ENCODE peak calls at places on chromosomes 11 and 22, in eight cellular contexts. One of them, this sample, is unnamed.

GRCh38 chr11:116563028-116563712 is 209.6 kb downstream of the BUD13 start:
- DNase-seq in thyroid gland: peak; percentile 94
- DNase-seq in gastrocnemius medialis: peak; percentile 16
- DNase-seq in NB4: peak; percentile 35
- DNase-seq in tibial nerve: no peak
- DNase-seq in suprapubic skin: no peak
- DNase-seq in A549: peak; percentile 57
- DNase-seq in GM12892: no peak
- DNase-seq in this sample: no peak

GRCh38 chr22:26553056-26553752 is 36.7 kb downstream of the TPST2 start:
- DNase-seq in thyroid gland: no peak
- DNase-seq in gastrocnemius medialis: no peak
- DNase-seq in NB4: peak; percentile 34
- DNase-seq in tibial nerve: no peak
- DNase-seq in suprapubic skin: no peak
- DNase-seq in A549: peak; percentile 37
- DNase-seq in GM12892: no peak
- DNase-seq in this sample: peak; percentile 56

GRCh38 chr11:125364085-125364822 is 131.8 kb downstream of the FEZ1 start:
- DNase-seq in thyroid gland: no peak
- DNase-seq in gastrocnemius medialis: no peak
- DNase-seq in NB4: no peak
- DNase-seq in tibial nerve: no peak
- DNase-seq in suprapubic skin: no peak
- DNase-seq in A549: no peak
- DNase-seq in GM12892: no peak
- DNase-seq in this sample: no peak

GRCh38 chr11:47415949-47416472 is 7.6 kb downstream of the SLC39A13 start:
- DNase-seq in thyroid gland: peak; percentile 98
- DNase-seq in gastrocnemius medialis: peak; percentile 74
- DNase-seq in NB4: no peak
- DNase-seq in tibial nerve: peak; percentile 75
- DNase-seq in suprapubic skin: no peak
- DNase-seq in A549: peak; percentile 37
- DNase-seq in GM12892: no peak
- DNase-seq in this sample: peak; percentile 96

GRCh38 chr22:50209893-50210292 is 9.1 kb downstream of the SELENOO start:
- DNase-seq in thyroid gland: peak; percentile 69
- DNase-seq in gastrocnemius medialis: no peak
- DNase-seq in NB4: peak; percentile 68
- DNase-seq in tibial nerve: peak; percentile 66
- DNase-seq in suprapubic skin: no peak
- DNase-seq in A549: peak; percentile 52
- DNase-seq in GM12892: peak; percentile 82
- DNase-seq in this sample: peak; percentile 64

GRCh38 chr11:12077535-12078280 is 32.7 kb upstream of the MICAL2 start:
- DNase-seq in thyroid gland: no peak
- DNase-seq in gastrocnemius medialis: no peak
- DNase-seq in NB4: no peak
- DNase-seq in tibial nerve: no peak
- DNase-seq in suprapubic skin: peak; percentile 49
- DNase-seq in A549: no peak
- DNase-seq in GM12892: no peak
- DNase-seq in this sample: no peak

GRCh38 chr11:44726278-44727113 is at the start of gene TSPAN18:
- DNase-seq in thyroid gland: peak; percentile 6
- DNase-seq in gastrocnemius medialis: no peak
- DNase-seq in NB4: peak; percentile 36
- DNase-seq in tibial nerve: no peak
- DNase-seq in suprapubic skin: no peak
- DNase-seq in A549: no peak
- DNase-seq in GM12892: peak; percentile 73
- DNase-seq in this sample: no peak

GRCh38 chr11:27046956-27047355 is 6.3 kb downstream of the BBOX1 start:
- DNase-seq in thyroid gland: no peak
- DNase-seq in gastrocnemius medialis: no peak
- DNase-seq in NB4: no peak
- DNase-seq in tibial nerve: no peak
- DNase-seq in suprapubic skin: no peak
- DNase-seq in A549: no peak
- DNase-seq in GM12892: no peak
- DNase-seq in this sample: no peak

GRCh38 chr11:132353255-132353654 is 982.8 kb downstream of the NTM start:
- DNase-seq in thyroid gland: no peak
- DNase-seq in gastrocnemius medialis: no peak
- DNase-seq in NB4: no peak
- DNase-seq in tibial nerve: no peak
- DNase-seq in suprapubic skin: no peak
- DNase-seq in A549: no peak
- DNase-seq in GM12892: no peak
- DNase-seq in this sample: no peak

GRCh38 chr22:23790819-23791736 is 4.3 kb downstream of the SMARCB1 start:
- DNase-seq in thyroid gland: no peak
- DNase-seq in gastrocnemius medialis: no peak
- DNase-seq in NB4: no peak
- DNase-seq in tibial nerve: peak; percentile 59
- DNase-seq in suprapubic skin: no peak
- DNase-seq in A549: no peak
- DNase-seq in GM12892: no peak
- DNase-seq in this sample: no peak

GRCh38 chr11:86644291-86644690 is 28.1 kb downstream of the ME3 start:
- DNase-seq in thyroid gland: no peak
- DNase-seq in gastrocnemius medialis: no peak
- DNase-seq in NB4: no peak
- DNase-seq in tibial nerve: no peak
- DNase-seq in suprapubic skin: no peak
- DNase-seq in A549: no peak
- DNase-seq in GM12892: no peak
- DNase-seq in this sample: no peak

GRCh38 chr11:118343981-118344521 is at the start of gene CD3G:
- DNase-seq in thyroid gland: no peak
- DNase-seq in gastrocnemius medialis: no peak
- DNase-seq in NB4: no peak
- DNase-seq in tibial nerve: no peak
- DNase-seq in suprapubic skin: no peak
- DNase-seq in A549: no peak
- DNase-seq in GM12892: no peak
- DNase-seq in this sample: no peak

GRCh38 chr11:112968988-112969714 is 7.9 kb downstream of the NCAM1 start:
- DNase-seq in thyroid gland: no peak
- DNase-seq in gastrocnemius medialis: no peak
- DNase-seq in NB4: peak; percentile 81
- DNase-seq in tibial nerve: no peak
- DNase-seq in suprapubic skin: no peak
- DNase-seq in A549: no peak
- DNase-seq in GM12892: no peak
- DNase-seq in this sample: no peak

GRCh38 chr11:18132341-18132740 is at the start of gene MRGPRX3:
- DNase-seq in thyroid gland: no peak
- DNase-seq in gastrocnemius medialis: no peak
- DNase-seq in NB4: no peak
- DNase-seq in tibial nerve: no peak
- DNase-seq in suprapubic skin: no peak
- DNase-seq in A549: no peak
- DNase-seq in GM12892: no peak
- DNase-seq in this sample: no peak

GRCh38 chr11:134151083-134151747 is 72.6 kb downstream of the NCAPD3 start:
- DNase-seq in thyroid gland: no peak
- DNase-seq in gastrocnemius medialis: no peak
- DNase-seq in NB4: no peak
- DNase-seq in tibial nerve: no peak
- DNase-seq in suprapubic skin: no peak
- DNase-seq in A549: no peak
- DNase-seq in GM12892: no peak
- DNase-seq in this sample: no peak

GRCh38 chr11:134155456-134155855 is 68.3 kb downstream of the NCAPD3 start:
- DNase-seq in thyroid gland: no peak
- DNase-seq in gastrocnemius medialis: no peak
- DNase-seq in NB4: no peak
- DNase-seq in tibial nerve: no peak
- DNase-seq in suprapubic skin: no peak
- DNase-seq in A549: no peak
- DNase-seq in GM12892: no peak
- DNase-seq in this sample: no peak

GRCh38 chr11:134152692-134153091 is 71.1 kb downstream of the NCAPD3 start:
- DNase-seq in thyroid gland: no peak
- DNase-seq in gastrocnemius medialis: no peak
- DNase-seq in NB4: no peak
- DNase-seq in tibial nerve: no peak
- DNase-seq in suprapubic skin: no peak
- DNase-seq in A549: no peak
- DNase-seq in GM12892: no peak
- DNase-seq in this sample: no peak

GRCh38 chr11:134154441-134154840 is 69.3 kb downstream of the NCAPD3 start:
- DNase-seq in thyroid gland: no peak
- DNase-seq in gastrocnemius medialis: no peak
- DNase-seq in NB4: no peak
- DNase-seq in tibial nerve: no peak
- DNase-seq in suprapubic skin: no peak
- DNase-seq in A549: no peak
- DNase-seq in GM12892: no peak
- DNase-seq in this sample: no peak

DNA sequence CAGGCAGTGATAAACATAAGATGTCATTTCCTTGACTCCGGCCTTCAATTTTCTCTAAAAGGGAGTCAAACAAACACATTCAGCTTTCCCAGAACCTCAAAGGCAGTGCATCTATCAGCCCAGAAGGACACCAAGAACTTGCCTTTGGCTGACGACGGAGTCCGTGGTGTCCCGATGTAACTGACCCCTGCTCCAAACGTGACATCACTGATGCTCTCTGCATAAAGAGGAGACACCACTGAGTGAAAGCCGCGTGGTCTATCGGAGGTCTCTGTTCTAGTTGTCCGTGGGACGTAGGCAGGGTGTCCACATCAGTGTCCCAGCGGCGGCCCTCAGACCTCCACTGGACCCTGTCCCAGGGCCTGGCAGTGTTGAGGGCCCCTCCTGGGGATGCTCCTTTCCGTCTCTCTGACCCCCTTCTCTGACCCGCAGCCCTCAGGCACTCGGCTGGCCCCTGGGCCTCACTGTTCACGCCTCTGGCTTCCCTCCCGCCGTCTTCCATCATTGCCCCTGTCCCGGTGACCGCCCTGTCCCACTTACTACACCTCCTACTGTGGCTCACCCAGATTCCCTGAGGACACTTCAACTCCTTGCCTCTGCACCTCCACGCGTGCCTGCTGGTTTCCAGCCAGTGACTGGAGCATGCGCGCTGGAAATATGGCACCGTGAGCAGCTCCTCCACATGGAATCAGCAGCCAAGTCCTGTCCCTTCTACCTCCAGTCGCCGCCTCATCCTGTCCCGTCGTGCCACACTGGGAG is 70.4 kb downstream of the NCAPD3 start:
- DNase-seq in thyroid gland: no peak
- DNase-seq in gastrocnemius medialis: no peak
- DNase-seq in NB4: no peak
- DNase-seq in tibial nerve: no peak
- DNase-seq in suprapubic skin: no peak
- DNase-seq in A549: no peak
- DNase-seq in GM12892: no peak
- DNase-seq in this sample: no peak
- TF ChIP-seq POLR2A in thyroid gland: no peak
- TF ChIP-seq POLR2A in gastrocnemius medialis: no peak
- TF ChIP-seq POLR2A in NB4: no peak
- TF ChIP-seq POLR2A in tibial nerve: no peak
- TF ChIP-seq POLR2A in suprapubic skin: no peak
- TF ChIP-seq POLR2A in A549: no peak
- TF ChIP-seq POLR2A in GM12892: no peak
- TF ChIP-seq POLR2A in this sample: no peak

GRCh38 chr11:71948314-71949027 is 19.6 kb downstream of the RNF121 start:
- DNase-seq in thyroid gland: peak; percentile 17
- DNase-seq in gastrocnemius medialis: no peak
- DNase-seq in NB4: no peak
- DNase-seq in tibial nerve: no peak
- DNase-seq in suprapubic skin: no peak
- DNase-seq in A549: peak; percentile 65
- DNase-seq in GM12892: no peak
- DNase-seq in this sample: no peak
- TF ChIP-seq POLR2A in thyroid gland: no peak
- TF ChIP-seq POLR2A in gastrocnemius medialis: no peak
- TF ChIP-seq POLR2A in NB4: no peak
- TF ChIP-seq POLR2A in tibial nerve: no peak
- TF ChIP-seq POLR2A in suprapubic skin: no peak
- TF ChIP-seq POLR2A in A549: no peak
- TF ChIP-seq POLR2A in GM12892: no peak
- TF ChIP-seq POLR2A in this sample: no peak

DNA sequence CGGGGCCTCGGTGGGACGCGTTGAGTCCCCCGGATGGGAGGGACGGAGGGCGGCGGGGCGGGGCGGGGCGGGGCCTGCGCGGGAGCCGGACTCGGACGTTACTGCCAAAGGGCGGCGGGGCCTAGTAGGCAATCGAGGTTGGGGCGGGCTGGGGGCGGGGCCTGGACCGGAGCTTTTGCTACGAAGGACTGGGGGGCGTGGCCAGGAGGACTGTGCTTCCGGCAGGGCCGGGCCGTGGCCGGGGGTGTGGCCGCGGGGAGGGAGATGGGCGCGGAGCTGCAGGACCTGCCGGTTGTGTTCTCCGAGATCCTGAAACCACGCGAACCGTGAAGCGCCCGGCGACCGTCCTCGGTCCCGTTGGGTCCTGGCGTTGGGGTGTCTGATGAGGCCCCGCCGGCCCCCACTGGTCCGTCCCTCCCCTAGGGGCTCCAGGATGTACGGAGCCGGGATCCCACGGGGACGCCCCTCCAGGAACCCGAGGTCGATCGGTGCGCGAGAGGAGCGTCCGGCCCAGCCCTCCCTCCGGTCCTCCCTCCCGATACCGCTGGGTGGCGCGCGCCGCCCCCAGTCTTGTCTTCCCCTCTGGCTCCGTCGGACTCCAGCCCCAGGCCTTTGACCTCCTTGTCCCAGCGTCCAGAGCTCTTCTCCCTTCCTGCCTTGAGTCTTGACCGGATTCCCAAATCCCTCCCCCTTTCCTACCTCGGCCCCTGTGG is 649 bp upstream of the NUDT8 start:
- DNase-seq in thyroid gland: peak; percentile 99
- DNase-seq in gastrocnemius medialis: peak; percentile 98
- DNase-seq in NB4: peak; percentile 98
- DNase-seq in tibial nerve: peak; percentile 97
- DNase-seq in suprapubic skin: peak; percentile 99
- DNase-seq in A549: peak; percentile 98
- DNase-seq in GM12892: peak; percentile 96
- DNase-seq in this sample: peak; percentile 94
- TF ChIP-seq POLR2A in thyroid gland: peak; percentile 86
- TF ChIP-seq POLR2A in gastrocnemius medialis: peak; percentile 56
- TF ChIP-seq POLR2A in NB4: peak; percentile 75
- TF ChIP-seq POLR2A in tibial nerve: peak; percentile 75
- TF ChIP-seq POLR2A in suprapubic skin: no peak
- TF ChIP-seq POLR2A in A549: peak; percentile 52
- TF ChIP-seq POLR2A in GM12892: peak; percentile 73
- TF ChIP-seq POLR2A in this sample: peak; percentile 54

GRCh38 chr22:48700180-48700565 is 1127.5 kb downstream of the BRD1 start:
- DNase-seq in thyroid gland: no peak
- DNase-seq in gastrocnemius medialis: no peak
- DNase-seq in NB4: no peak
- DNase-seq in tibial nerve: no peak
- DNase-seq in suprapubic skin: no peak
- DNase-seq in A549: no peak
- DNase-seq in GM12892: no peak
- DNase-seq in this sample: no peak
- TF ChIP-seq POLR2A in thyroid gland: no peak
- TF ChIP-seq POLR2A in gastrocnemius medialis: no peak
- TF ChIP-seq POLR2A in NB4: no peak
- TF ChIP-seq POLR2A in tibial nerve: no peak
- TF ChIP-seq POLR2A in suprapubic skin: no peak
- TF ChIP-seq POLR2A in A549: no peak
- TF ChIP-seq POLR2A in GM12892: no peak
- TF ChIP-seq POLR2A in this sample: no peak